ENCODE peak calls at places on chromosomes 16 and 17, in six cellular contexts. D is iPS-NIHi11; L is activated CD4-positive, alpha-beta T cell treated with anti-CD3 and anti-CD28 coated beads, Interleukin-2, amount 50 U/mL, for 48 hours; O is amniotic epithelial cell; U is NCI-H2029; X is NCI-H2171. F is an unnamed sample.

GRCh38 chr16:75254359-75254837 is 3.0 kb upstream of the BCAR1 start:
- DNase-seq in D (peak), L (no peak), O (peak), U (no peak), X (no peak), F (no peak)

GRCh38 chr17:82804442-82805191 is 35.2 kb downstream of the ZNF750 start:
- DNase-seq in D (no peak), L (no peak), O (no peak), U (peak), X (no peak), F (no peak)

GRCh38 chr16:75550211-75550662 is 5.8 kb downstream of the TMEM231 start:
- DNase-seq in D (peak), L (peak), O (peak), U (no peak), X (no peak), F (peak)

GRCh38 chr17:74431568-74432483 is at the start of gene GPRC5C:
- DNase-seq in D (peak), L (peak), O (peak), U (peak), X (peak), F (peak)

GRCh38 chr16:50733468-50733867 is 8.4 kb upstream of the CYLD start:
- DNase-seq in D (no peak), L (no peak), O (no peak), U (no peak), X (no peak), F (no peak)

GRCh38 chr17:77888242-77889134 is 70.0 kb upstream of the TNRC6C start:
- DNase-seq in D (no peak), L (no peak), O (no peak), U (no peak), X (no peak), F (no peak)

GRCh38 chr17:40283662-40284061 is 4.0 kb upstream of the CDC6 start:
- DNase-seq in D (no peak), L (no peak), O (peak), U (no peak), X (no peak), F (no peak)

GRCh38 chr16:63614421-63614820 is 1507.4 kb downstream of the CDH11 start:
- DNase-seq in D (no peak), L (no peak), O (no peak), U (no peak), X (no peak), F (no peak)

GRCh38 chr16:72415379-72415778 is 243.4 kb upstream of the PMFBP1 start:
- DNase-seq in D (no peak), L (no peak), O (no peak), U (no peak), X (no peak), F (no peak)

GRCh38 chr16:53754938-53755910 is 51.3 kb downstream of the FTO start:
- DNase-seq in D (no peak), L (no peak), O (peak), U (peak), X (no peak), F (no peak)

GRCh38 chr17:46817901-46818209 is 637 bp downstream of the WNT3 start:
- DNase-seq in D (no peak), L (no peak), O (no peak), U (no peak), X (no peak), F (no peak)

GRCh38 chr16:87675111-87675510 is 72.8 kb downstream of the JPH3 start:
- DNase-seq in D (no peak), L (no peak), O (no peak), U (no peak), X (no peak), F (no peak)

GRCh38 chr16:46632778-46633733 is 11.9 kb upstream of the SHCBP1 start:
- DNase-seq in D (peak), L (no peak), O (no peak), U (peak), X (no peak), F (no peak)

GRCh38 chr17:66383353-66383752 is 80.9 kb downstream of the PRKCA start:
- DNase-seq in D (no peak), L (no peak), O (peak), U (no peak), X (no peak), F (no peak)

GRCh38 chr17:5019475-5019956 is 15.7 kb downstream of the SLC52A1 start:
- DNase-seq in D (peak), L (peak), O (peak), U (no peak), X (no peak), F (peak)

GRCh38 chr16:11507991-11508390 is 78.7 kb downstream of the LITAF start:
- DNase-seq in D (no peak), L (no peak), O (peak), U (no peak), X (no peak), F (no peak)

F was measured in activated naive CD8-positive, alpha-beta T cell treated with anti-CD3 and anti-CD28 coated beads, Interleukin-2, amount 50 U/mL, for 24 hours.